ENCODE peak calls at places on chromosome 6, in four cellular contexts. H, Q, I and B are unnamed samples.

GRCh38 chr6:74343804-74344203 is 647.8 kb downstream of the CD109 start:
- DNase-seq in I (peak; percentile 4), Q (no peak), H (no peak), B (no peak)

GRCh38 chr6:10522929-10523573 is 1.9 kb downstream of the GCNT2 start:
- DNase-seq in I (peak; percentile 80), H (no peak), Q (no peak), B (no peak)

GRCh38 chr6:147201885-147202515 is 2.2 kb upstream of the STXBP5 start:
- DNase-seq in I (peak; percentile 59), Q (no peak), H (no peak), B (peak; percentile 91)

GRCh38 chr6:72622094-72622540 is 253 bp downstream of the KCNQ5 start:
- DNase-seq in Q (no peak), H (no peak), I (no peak), B (peak; percentile 92)

GRCh38 chr6:101439790-101440189 is 46.3 kb downstream of the GRIK2 start:
- DNase-seq in Q (no peak), H (no peak), I (no peak), B (no peak)

GRCh38 chr6:169158182-169158573 is 95.5 kb downstream of the THBS2 start:
- DNase-seq in I (no peak), H (peak; percentile 6), Q (no peak), B (no peak)

GRCh38 chr6:37625591-37626374 is 71.9 kb downstream of the MDGA1 start:
- DNase-seq in I (no peak), H (no peak), Q (no peak), B (no peak)

GRCh38 chr6:144278659-144279314 is 6.3 kb upstream of the UTRN start:
- DNase-seq in H (no peak), Q (no peak), I (no peak), B (no peak)

GRCh38 chr6:56746767-56747504 is 104.2 kb upstream of the DST start:
- DNase-seq in I (no peak), Q (no peak), H (no peak), B (no peak)

GRCh38 chr6:39335780-39336541 is 13.5 kb upstream of the KCNK16 start:
- DNase-seq in Q (no peak), I (no peak), H (no peak), B (peak; percentile 59)

GRCh38 chr6:8013763-8014162 is 50.4 kb downstream of the BLOC1S5 start:
- DNase-seq in I (no peak), H (no peak), Q (no peak), B (no peak)

GRCh38 chr6:41055149-41055548 is 2.1 kb downstream of the APOBEC2 start:
- DNase-seq in I (no peak), H (no peak), Q (no peak), B (no peak)

GRCh38 chr6:81999826-82000225 is 247.3 kb upstream of the TENT5A start:
- DNase-seq in I (no peak), Q (no peak), H (no peak), B (no peak)

GRCh38 chr6:144952456-144953240 is 667.5 kb downstream of the UTRN start:
- DNase-seq in I (no peak), H (no peak), Q (no peak), B (no peak)

GRCh38 chr6:7974932-7975763 is 64.6 kb upstream of the TXNDC5 start:
- DNase-seq in Q (no peak), H (peak; percentile 100), I (peak; percentile 100), B (peak; percentile 76)

GRCh38 chr6:37699138-37699766 is 1.6 kb upstream of the MDGA1 start:
- DNase-seq in I (no peak), Q (no peak), H (no peak), B (no peak)

GRCh38 chr6:28522594-28523557 is 2.8 kb upstream of the GPX5 start:
- DNase-seq in Q (no peak), H (no peak), I (no peak), B (peak; percentile 20)

GRCh38 chr6:90256698-90257485 is 39.8 kb downstream of the BACH2 start:
- DNase-seq in I (no peak), Q (no peak), H (peak; percentile 85), B (no peak)

GRCh38 chr6:19999319-20000191 is 162.4 kb downstream of the ID4 start:
- DNase-seq in H (no peak), Q (peak; percentile 25), I (no peak), B (peak; percentile 84)

GRCh38 chr6:11727995-11728961 is 50.3 kb downstream of the ADTRP start:
- DNase-seq in H (no peak), Q (no peak), I (no peak), B (peak; percentile 66)

DNA sequence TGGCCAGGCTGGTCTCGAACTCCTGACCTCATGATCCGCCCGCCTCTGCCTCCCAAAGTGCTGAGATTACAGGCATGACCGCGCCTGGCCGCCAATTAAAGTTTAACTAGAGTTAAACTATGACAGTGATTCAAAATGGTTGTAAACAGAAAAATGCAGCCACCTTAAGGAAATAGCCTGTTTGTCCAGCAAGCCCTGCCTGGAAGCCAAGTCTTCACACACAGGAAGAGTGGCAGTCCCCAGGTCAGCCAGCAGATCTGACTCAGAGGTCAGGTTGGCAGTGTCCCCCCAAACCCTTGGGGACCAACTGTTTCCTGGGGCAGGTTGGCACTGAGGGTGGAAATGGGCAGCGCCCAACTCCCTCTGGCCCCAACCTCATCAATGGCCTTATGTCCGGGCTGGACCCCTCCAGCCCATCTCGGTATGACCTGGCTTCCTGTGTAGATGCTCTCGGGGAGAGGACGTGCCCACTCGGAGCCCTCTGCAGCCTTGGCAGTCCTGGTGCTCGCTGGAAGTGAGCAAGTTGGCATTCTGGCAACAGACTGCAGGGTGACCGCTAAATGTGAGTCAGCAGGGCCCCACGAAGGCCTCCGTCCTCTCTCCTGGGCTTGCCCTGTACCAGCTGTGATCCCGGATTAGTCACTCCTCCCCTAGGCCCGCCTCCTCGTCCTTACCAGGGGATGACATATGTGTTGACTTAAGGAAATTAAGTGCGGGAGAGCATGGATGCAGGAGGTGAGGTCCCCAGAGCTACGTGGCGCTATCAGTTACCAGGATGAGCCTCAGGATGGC is 9.7 kb upstream of the HSP90AB1 start:
- DNase-seq in I (peak; percentile 98), Q (no peak), H (peak; percentile 98), B (peak; percentile 94)
- TF ChIP-seq POLR2A in I (peak; percentile 68), Q (no peak), H (no peak), B (no peak)

DNA sequence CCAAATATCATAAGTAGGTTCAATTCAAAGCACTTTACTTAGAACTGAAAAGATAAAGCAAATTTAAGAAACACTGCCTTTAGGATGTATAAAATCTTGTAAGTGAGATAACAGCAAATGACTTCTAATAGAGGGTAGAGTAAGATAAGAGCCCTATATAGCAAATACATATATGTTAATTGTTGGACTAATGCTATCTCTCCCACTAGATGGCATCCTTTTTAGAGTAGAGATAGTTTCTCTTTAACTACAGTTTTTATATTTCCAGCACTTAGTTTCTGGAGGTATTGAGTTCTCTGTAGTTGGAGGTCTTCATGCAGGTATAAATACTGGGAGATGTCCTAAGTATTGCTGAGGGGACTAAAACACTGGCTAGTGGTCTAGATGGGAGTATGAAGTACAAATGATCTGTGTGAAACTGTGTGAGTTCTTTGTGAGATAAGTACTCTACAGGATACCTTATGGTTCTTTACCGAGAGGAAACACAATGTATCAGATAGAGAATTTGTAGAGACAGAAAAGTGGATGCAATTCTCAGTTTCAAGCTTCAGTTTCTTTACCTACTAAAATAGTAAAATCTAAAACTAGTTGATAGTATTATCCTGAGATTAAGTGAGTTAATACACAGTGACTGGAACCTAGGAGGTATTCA is 399.3 kb downstream of the KHDRBS2 start:
- DNase-seq in I (peak; percentile 17), H (no peak), Q (no peak), B (peak; percentile 25)
- TF ChIP-seq CTCF in I (peak; percentile 9), H (no peak), Q (no peak), B (peak; percentile 9)

DNA sequence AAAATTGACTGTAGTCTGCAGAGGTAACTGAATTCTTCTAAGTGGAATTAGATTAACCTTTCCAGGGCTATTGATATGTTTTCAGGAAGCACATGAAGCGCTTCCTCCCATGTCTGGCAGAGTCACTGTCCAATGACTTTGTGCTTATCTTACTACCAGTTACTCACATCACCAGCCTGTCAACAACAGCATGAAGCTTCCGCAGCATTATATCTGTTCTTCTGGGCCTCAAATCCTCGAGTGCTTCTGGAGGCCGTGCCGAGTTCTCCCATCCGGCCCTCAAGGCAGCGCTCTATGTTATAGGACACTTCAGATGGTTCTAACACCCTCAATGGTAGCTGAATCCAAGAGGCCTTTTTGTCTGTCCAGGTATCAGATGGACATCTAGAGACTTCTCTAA is 33.2 kb downstream of the PSMG4 start:
- DNase-seq in I (no peak), H (no peak), Q (no peak), B (no peak)
- TF ChIP-seq MYC in I (no peak), H (no peak), Q (no peak), B (no peak)

GRCh38 chr6:32439708-32440214 is at the start of gene HLA-DRA:
- DNase-seq in I (peak; percentile 31), H (peak; percentile 81), Q (peak; percentile 99), B (peak; percentile 56)

GRCh38 chr6:32445321-32445854 is 5.7 kb downstream of the HLA-DRA start:
- DNase-seq in Q (no peak), H (no peak), I (no peak), B (no peak)

GRCh38 chr6:32444433-32444832 is 4.7 kb downstream of the HLA-DRA start:
- DNase-seq in H (no peak), I (no peak), Q (no peak), B (no peak)

GRCh38 chr6:32442243-32442667 is 2.6 kb downstream of the HLA-DRA start:
- DNase-seq in H (no peak), Q (no peak), I (no peak), B (no peak)

DNA sequence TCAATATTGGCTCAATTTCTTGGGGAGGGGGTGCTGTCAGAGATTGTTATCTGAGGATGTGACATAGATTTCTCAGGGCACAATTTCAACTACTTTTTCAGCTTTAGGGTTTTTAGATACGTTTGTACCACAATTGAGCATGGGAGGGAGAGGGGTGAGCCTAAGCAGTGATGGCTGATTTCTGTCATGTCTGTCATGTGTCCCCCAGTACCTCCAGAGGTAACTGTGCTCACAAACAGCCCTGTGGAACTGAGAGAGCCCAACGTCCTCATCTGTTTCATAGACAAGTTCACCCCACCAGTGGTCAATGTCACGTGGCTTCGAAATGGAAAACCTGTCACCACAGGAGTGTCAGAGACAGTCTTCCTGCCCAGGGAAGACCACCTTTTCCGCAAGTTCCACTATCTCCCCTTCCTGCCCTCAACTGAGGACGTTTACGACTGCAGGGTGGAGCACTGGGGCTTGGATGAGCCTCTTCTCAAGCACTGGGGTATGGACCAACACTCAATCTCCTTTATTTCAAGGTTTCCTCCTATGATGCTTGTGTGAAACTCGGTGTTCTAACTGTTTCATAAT is 3.4 kb downstream of the HLA-DRA start:
- DNase-seq in H (no peak), I (no peak), Q (no peak), B (no peak)
- TF ChIP-seq POLR2A in H (no peak), I (no peak), Q (peak; percentile 59), B (no peak)

DNA sequence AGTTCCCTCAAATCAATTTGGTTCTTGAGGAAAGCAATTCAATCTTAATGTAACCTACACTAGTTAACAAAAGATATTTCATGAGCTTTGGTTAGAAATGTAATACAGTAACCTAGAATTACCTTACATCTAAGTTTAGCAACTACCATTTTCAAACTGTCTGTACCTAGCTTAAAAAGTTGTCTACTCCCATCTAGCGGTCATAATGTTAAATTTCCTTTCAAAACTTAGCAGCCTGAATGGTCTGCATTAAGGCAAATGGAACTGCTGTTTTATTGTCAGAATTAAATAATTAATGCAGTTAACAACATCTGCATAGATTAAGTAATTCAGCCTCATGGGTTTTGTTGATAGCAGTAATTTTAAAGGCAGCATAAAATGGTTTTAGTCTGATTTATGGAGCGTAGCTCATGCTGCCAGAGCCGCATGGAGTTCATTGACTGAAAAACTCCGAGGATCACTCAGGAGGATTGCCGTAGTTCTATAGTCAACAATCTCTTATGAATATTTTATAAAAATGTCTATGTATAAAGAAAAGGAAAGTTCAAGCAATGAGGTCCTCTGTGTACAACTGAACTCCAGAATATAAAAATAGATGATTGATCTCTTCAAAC is 485.4 kb upstream of the MANEA start:
- DNase-seq in H (peak; percentile 39), Q (no peak), I (peak; percentile 41), B (peak; percentile 59)
- TF ChIP-seq CTCF in H (peak; percentile 39), Q (peak; percentile 59), I (peak; percentile 68), B (peak; percentile 39)